ENCODE peak calls at places on chromosomes 2 and 18, in four cellular contexts. Q, B, U and R are unnamed samples.
A peak's percentile ranks its signal among the peaks of the same experiment; 100 is the strongest.

GRCh38 chr2:203669820-203670219 is 36.6 kb upstream of the CD28 start:
- DNase-seq in Q (no peak), B (no peak), U (no peak), R (no peak)

GRCh38 chr2:118974103-118974911 is 32.3 kb downstream of the MARCO start:
- DNase-seq in B (no peak), Q (no peak), U (no peak), R (peak; percentile 80)

GRCh38 chr18:62069556-62069955 is 117.3 kb downstream of the PIGN start:
- DNase-seq in U (no peak), B (no peak), Q (no peak), R (no peak)

GRCh38 chr2:101346909-101347308 is 38.4 kb upstream of the RNF149 start:
- DNase-seq in Q (no peak), U (no peak), B (no peak), R (no peak)

GRCh38 chr2:152647417-152648010 is 69.7 kb downstream of the PRPF40A start:
- DNase-seq in B (no peak), U (peak; percentile 66), Q (peak; percentile 38), R (no peak)

GRCh38 chr18:23365602-23366001 is 87.5 kb upstream of the RIOK3 start:
- DNase-seq in B (no peak), U (no peak), Q (peak; percentile 53), R (no peak)

GRCh38 chr2:214899751-214900150 is 90.3 kb upstream of the BARD1 start:
- DNase-seq in U (no peak), B (no peak), Q (no peak), R (no peak)

GRCh38 chr2:232239956-232240681 is 138.4 kb upstream of the ALPP start:
- DNase-seq in U (no peak), Q (no peak), B (no peak), R (peak; percentile 73)

GRCh38 chr18:33578371-33579146 is 540 bp downstream of the ASXL3 start:
- DNase-seq in B (no peak), U (peak; percentile 58), Q (peak; percentile 21), R (no peak)

GRCh38 chr2:241112046-241112445 is 10.0 kb upstream of the MTERF4 start:
- DNase-seq in U (no peak), Q (no peak), B (no peak), R (no peak)

GRCh38 chr2:200862532-200863000 is 1.9 kb downstream of the CLK1 start:
- DNase-seq in Q (peak; percentile 57), U (no peak), B (peak; percentile 47), R (peak; percentile 56)

GRCh38 chr2:230714122-230714453 is 1.4 kb downstream of the CAB39 start:
- DNase-seq in B (no peak), U (no peak), Q (no peak), R (peak; percentile 83)

GRCh38 chr2:190840572-190841172 is 39.9 kb upstream of the GLS start:
- DNase-seq in Q (no peak), B (no peak), U (no peak), R (no peak)

DNA sequence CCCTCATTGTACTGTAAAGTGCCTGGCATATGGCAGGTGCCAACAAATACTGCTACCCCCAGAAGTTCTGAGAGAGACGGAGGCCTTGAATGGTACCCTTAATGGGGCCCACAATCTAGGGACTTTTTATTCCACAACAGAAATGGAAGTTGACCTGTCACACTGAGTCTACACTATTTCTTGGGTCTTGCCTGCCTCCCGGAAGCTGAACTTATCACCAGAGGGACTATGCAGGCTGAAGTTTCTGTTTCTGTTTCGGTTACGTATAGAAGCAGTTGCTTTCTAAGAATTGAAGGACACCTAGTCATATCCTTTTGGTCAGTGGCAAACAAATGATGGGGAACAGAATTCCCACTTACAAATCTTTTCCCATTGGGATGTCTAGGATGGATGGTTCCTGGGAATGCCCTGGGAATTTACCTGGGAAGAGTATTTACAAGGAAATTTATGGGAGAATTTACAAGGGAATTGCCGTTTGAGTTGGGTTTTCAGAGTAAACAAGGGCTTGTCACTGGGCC is 74.2 kb downstream of the HS1BP3 start:
- DNase-seq in U (no peak), Q (no peak), B (no peak), R (peak; percentile 17)
- H3K4me3 ChIP-seq in U (no peak overlapping the region), Q (no peak overlapping the region), B (no peak overlapping the region), R (no peak overlapping the region)

GRCh38 chr18:58669731-58670379 is 1.4 kb upstream of the MALT1 start:
- DNase-seq in Q (no peak), U (no peak), B (no peak), R (peak; percentile 95)
- H3K4me1 ChIP-seq in Q (no peaks in the 10 kb centered on the region), U (peaks cover 18% of the 10 kb centered on the region), B (peaks cover 7% of the 10 kb centered on the region), R (peaks cover 66% of the 10 kb centered on the region)

GRCh38 chr2:31202041-31202440 is 15.3 kb downstream of the CAPN14 start:
- DNase-seq in B (no peak), Q (no peak), U (no peak), R (no peak)

GRCh38 chr2:31203916-31204315 is 13.4 kb downstream of the CAPN14 start:
- DNase-seq in U (no peak), Q (no peak), B (no peak), R (no peak)

GRCh38 chr2:31199206-31199605 is 18.1 kb downstream of the CAPN14 start:
- DNase-seq in B (no peak), Q (no peak), U (no peak), R (no peak)

GRCh38 chr2:31202833-31203232 is 14.5 kb downstream of the CAPN14 start:
- DNase-seq in U (no peak), Q (no peak), B (no peak), R (no peak)

GRCh38 chr2:31200972-31201371 is 16.3 kb downstream of the CAPN14 start:
- DNase-seq in Q (no peak), U (no peak), B (no peak), R (no peak)
- H3K4me3 ChIP-seq in Q (no peak overlapping the region), U (no peak overlapping the region), B (no peak overlapping the region), R (no peak overlapping the region)

GRCh38 chr2:42031281-42031680 is 16.5 kb upstream of the PKDCC start:
- DNase-seq in B (no peak), U (no peak), Q (no peak), R (no peak)

GRCh38 chr2:42030829-42031228 is 17.0 kb upstream of the PKDCC start:
- DNase-seq in U (no peak), Q (no peak), B (no peak), R (no peak)

GRCh38 chr2:42030196-42030759 is 17.5 kb upstream of the PKDCC start:
- DNase-seq in B (no peak), U (peak; percentile 37), Q (no peak), R (no peak)

GRCh38 chr2:42028571-42029148 is 19.2 kb upstream of the PKDCC start:
- DNase-seq in Q (no peak), U (peak; percentile 25), B (no peak), R (no peak)

DNA sequence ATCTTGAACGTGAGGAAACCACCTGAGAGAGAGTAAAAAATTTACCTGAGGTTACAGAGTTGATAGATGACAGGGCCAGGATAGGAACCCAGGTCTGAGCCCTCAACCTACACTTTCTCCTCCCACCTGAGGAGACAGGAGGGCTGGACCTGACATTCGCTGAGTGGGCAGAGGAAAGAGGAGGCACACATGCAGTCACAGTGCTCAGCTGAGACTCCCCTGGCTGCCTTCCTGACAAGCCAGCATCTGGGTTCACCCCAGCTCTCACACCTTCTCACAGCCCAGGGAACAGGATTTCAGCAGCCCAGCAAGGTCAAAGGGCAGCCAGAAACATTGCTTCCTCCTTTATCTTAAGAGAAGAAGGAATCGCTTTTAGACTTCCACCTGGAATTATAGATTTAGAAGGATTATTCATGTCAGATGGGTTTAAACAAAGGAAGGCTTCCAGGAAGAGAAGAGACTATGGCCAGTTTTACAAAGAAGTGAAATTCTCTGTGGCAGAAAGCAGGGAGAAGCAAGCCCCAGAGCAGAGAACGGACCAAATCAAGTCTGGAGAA is 18.1 kb upstream of the PKDCC start:
- DNase-seq in B (no peak), U (peak; percentile 29), Q (no peak), R (no peak)
- H3K4me1 ChIP-seq in B (peaks cover 5% of the 10 kb centered on the region), U (no peaks in the 10 kb centered on the region), Q (peaks cover 10% of the 10 kb centered on the region), R (no peaks in the 10 kb centered on the region)

GRCh38 chr2:46976556-46976955 is 61.0 kb upstream of the MCFD2 start:
- DNase-seq in B (no peak), U (no peak), Q (no peak), R (no peak)
- H3K4me3 ChIP-seq in B (no peak overlapping the region), U (no peak overlapping the region), Q (no peak overlapping the region), R (no peak overlapping the region)

GRCh38 chr18:26710460-26711096 is 154.9 kb downstream of the AQP4 start:
- DNase-seq in Q (no peak), U (no peak), B (no peak), R (no peak)

GRCh38 chr18:26703170-26703933 is 155.0 kb upstream of the KCTD1 start:
- DNase-seq in U (no peak), Q (no peak), B (no peak), R (no peak)

GRCh38 chr18:26709897-26710296 is 155.6 kb downstream of the AQP4 start:
- DNase-seq in U (no peak), Q (no peak), B (no peak), R (no peak)

GRCh38 chr18:26708814-26709717 is 156.4 kb downstream of the AQP4 start:
- DNase-seq in Q (no peak), U (no peak), B (no peak), R (no peak)

DNA sequence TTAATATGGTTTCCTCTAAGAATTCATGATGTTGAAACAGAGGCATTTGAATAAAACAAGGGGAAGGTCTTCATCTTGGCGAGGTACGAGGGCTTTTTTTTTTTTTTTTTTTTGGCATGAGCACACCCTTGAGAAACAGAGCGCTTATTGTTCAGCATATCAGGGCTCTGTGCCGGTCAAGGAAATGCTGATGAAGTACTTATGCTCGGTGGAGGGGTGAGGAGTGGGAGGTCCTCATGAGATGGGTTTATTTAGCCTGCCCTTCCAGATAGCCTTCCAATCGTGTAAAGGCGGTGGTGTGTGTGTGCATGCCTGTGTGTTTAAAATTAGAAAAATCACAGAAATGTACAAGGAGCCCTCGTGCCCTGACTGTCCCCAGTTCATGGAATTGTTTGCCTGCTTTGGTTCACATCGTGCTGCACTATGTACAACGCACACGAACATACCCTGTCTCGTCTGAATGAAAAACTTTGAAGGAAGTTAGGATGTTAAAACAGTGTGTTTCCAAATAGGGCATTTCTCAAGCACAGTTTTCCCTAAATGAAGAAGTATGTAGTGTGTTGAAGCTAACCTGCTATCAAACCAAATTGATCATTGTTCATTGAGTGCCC is 158.5 kb upstream of the KCTD1 start:
- DNase-seq in U (no peak), B (no peak), Q (no peak), R (no peak)
- H3K4me1 ChIP-seq in U (no peaks in the 10 kb centered on the region), B (no peaks in the 10 kb centered on the region), Q (no peaks in the 10 kb centered on the region), R (no peaks in the 10 kb centered on the region)

GRCh38 chr2:122514451-122514996 is 759.1 kb downstream of the TSN start:
- DNase-seq in U (no peak), B (no peak), Q (no peak), R (peak; percentile 59)

GRCh38 chr2:122519366-122519765 is 763.9 kb downstream of the TSN start:
- DNase-seq in Q (no peak), B (no peak), U (no peak), R (peak; percentile 11)

GRCh38 chr2:122519806-122520205 is 764.4 kb downstream of the TSN start:
- DNase-seq in U (no peak), B (no peak), Q (no peak), R (no peak)

GRCh38 chr2:122516775-122517174 is 761.3 kb downstream of the TSN start:
- DNase-seq in B (no peak), Q (no peak), U (no peak), R (no peak)

GRCh38 chr2:122515731-122516130 is 760.3 kb downstream of the TSN start:
- DNase-seq in U (no peak), B (no peak), Q (no peak), R (no peak)
- H3K4me3 ChIP-seq in U (no peak overlapping the region), B (no peak overlapping the region), Q (no peak overlapping the region), R (no peak overlapping the region)

GRCh38 chr2:8298783-8299182 is 383.1 kb upstream of the ID2 start:
- DNase-seq in B (peak; percentile 61), U (no peak), Q (peak; percentile 65), R (no peak)
- H3K4me1 ChIP-seq in B (peaks cover 4% of the 10 kb centered on the region), U (peaks cover 12% of the 10 kb centered on the region), Q (no peaks in the 10 kb centered on the region), R (peaks cover 11% of the 10 kb centered on the region)